ENCODE peak calls at places on chromosomes 4 and X, in nine cellular contexts. S, A, B, K, L, G, T, F and P are unnamed samples.

GRCh38 chr4:2796261-2797187 is 3.6 kb downstream of the SH3BP2 start:
- DNase-seq in S (no peak), A (no peak), B (no peak), K (no peak), L (no peak), G (no peak), T (no peak), F (no peak), P (peak; percentile 43)

GRCh38 chr4:120725639-120726585 is 196.6 kb downstream of the PRDM5 start:
- DNase-seq in S (no peak), A (no peak), B (no peak), K (no peak), L (no peak), G (no peak), T (no peak), F (no peak), P (no peak)

GRCh38 chr4:55132775-55133174 is 7.4 kb upstream of the KDR start:
- DNase-seq in S (no peak), A (no peak), B (no peak), K (no peak), L (no peak), G (no peak), T (no peak), F (no peak), P (no peak)

GRCh38 chrX:29671426-29671825 is 543.9 kb upstream of the MAGEB2 start:
- DNase-seq in S (peak; percentile 60), A (no peak), B (no peak), K (no peak), L (no peak), G (no peak), T (no peak), F (no peak), P (no peak)

GRCh38 chr4:67873116-67873515 is 10.7 kb downstream of the TMPRSS11D start:
- DNase-seq in S (no peak), A (no peak), B (no peak), K (no peak), L (no peak), G (no peak), T (no peak), F (no peak), P (no peak)

GRCh38 chrX:130120746-130121504 is 10.6 kb upstream of the ELF4 start:
- DNase-seq in S (peak; percentile 73), A (peak; percentile 57), B (peak; percentile 65), K (peak; percentile 65), L (peak; percentile 74), G (peak; percentile 80), T (peak; percentile 82), F (peak; percentile 37), P (peak; percentile 80)

GRCh38 chrX:13087322-13088154 is 43.1 kb upstream of the FAM9C start:
- DNase-seq in S (peak; percentile 91), A (no peak), B (peak; percentile 91), K (peak; percentile 32), L (peak; percentile 64), G (peak; percentile 35), T (no peak), F (no peak), P (no peak)

GRCh38 chr4:79923290-79923689 is 149.7 kb downstream of the ANTXR2 start:
- DNase-seq in S (no peak), A (no peak), B (no peak), K (no peak), L (no peak), G (no peak), T (no peak), F (no peak), P (no peak)

GRCh38 chr4:41882622-41883347 is 52.4 kb upstream of the TMEM33 start:
- DNase-seq in S (peak; percentile 34), A (no peak), B (peak; percentile 35), K (peak; percentile 29), L (peak; percentile 71), G (peak; percentile 91), T (peak; percentile 68), F (no peak), P (peak; percentile 43)

GRCh38 chr4:96472103-96472867 is 632.4 kb downstream of the PDHA2 start:
- DNase-seq in S (peak; percentile 11), A (no peak), B (no peak), K (no peak), L (no peak), G (no peak), T (no peak), F (no peak), P (no peak)

GRCh38 chr4:165493359-165493758 is 114.6 kb downstream of the CPE start:
- DNase-seq in S (peak; percentile 61), A (peak; percentile 59), B (peak; percentile 51), K (peak; percentile 50), L (peak; percentile 81), G (peak; percentile 57), T (peak; percentile 87), F (no peak), P (peak; percentile 63)

GRCh38 chr4:140150636-140150885 is 3.4 kb downstream of the MAML3 start:
- DNase-seq in S (no peak), A (no peak), B (peak; percentile 71), K (no peak), L (no peak), G (no peak), T (no peak), F (no peak), P (no peak)

GRCh38 chrX:11611965-11612364 is 53.8 kb downstream of the ARHGAP6 start:
- DNase-seq in S (no peak), A (no peak), B (no peak), K (no peak), L (no peak), G (no peak), T (no peak), F (no peak), P (no peak)

GRCh38 chrX:123648028-123648810 is 84.6 kb downstream of the THOC2 start:
- DNase-seq in S (peak; percentile 87), A (peak; percentile 26), B (peak; percentile 10), K (peak; percentile 9), L (peak; percentile 23), G (no peak), T (peak; percentile 64), F (no peak), P (no peak)

GRCh38 chr4:17155486-17155885 is 257.0 kb upstream of the LDB2 start:
- DNase-seq in S (peak; percentile 17), A (no peak), B (no peak), K (no peak), L (no peak), G (no peak), T (no peak), F (no peak), P (no peak)

GRCh38 chr4:117010695-117011094 is 74.7 kb downstream of the TRAM1L1 start:
- DNase-seq in S (no peak), A (no peak), B (no peak), K (no peak), L (no peak), G (no peak), T (no peak), F (no peak), P (no peak)

GRCh38 chr4:87985097-87985886 is 9.8 kb downstream of the SPP1 start:
- DNase-seq in S (peak; percentile 46), A (no peak), B (peak; percentile 8), K (peak; percentile 4), L (peak; percentile 56), G (no peak), T (peak; percentile 55), F (peak; percentile 63), P (no peak)

GRCh38 chr4:3462790-3463415 is at the start of gene DOK7:
- DNase-seq in S (no peak), A (no peak), B (no peak), K (no peak), L (no peak), G (no peak), T (no peak), F (no peak), P (no peak)

GRCh38 chrX:152632445-152633097 is 5.1 kb upstream of the GABRQ start:
- DNase-seq in S (peak; percentile 31), A (peak; percentile 43), B (peak; percentile 7), K (peak; percentile 6), L (peak; percentile 69), G (no peak), T (no peak), F (no peak), P (no peak)

GRCh38 chr4:139890810-139891209 is 225.2 kb downstream of the MGST2 start:
- DNase-seq in S (peak; percentile 83), A (no peak), B (no peak), K (no peak), L (no peak), G (no peak), T (no peak), F (no peak), P (no peak)